ENCODE peak calls at places on chromosomes 13 and 19, in nine cellular contexts. F, E, Y, H, G, S, A, B and K are unnamed samples.

GRCh38 chr13:26929971-26930730 is 169.6 kb upstream of the GPR12 start:
- DNase-seq in S (peak), E (peak), Y (peak), H (peak), F (peak), G (peak), A (peak), B (peak), K (peak)

GRCh38 chr13:66036024-66036614 is 1194.0 kb downstream of the PCDH9 start:
- DNase-seq in H (peak), G (no peak), Y (no peak), E (no peak), S (no peak), A (peak), B (no peak), F (no peak), K (peak)

GRCh38 chr19:16338470-16339360 is 14.1 kb downstream of the KLF2 start:
- DNase-seq in B (peak), A (no peak), G (peak), S (peak), F (peak), H (peak), Y (no peak), E (peak), K (peak)

GRCh38 chr13:104592127-104592526 is 1525.9 kb upstream of the SLC10A2 start:
- DNase-seq in H (peak), G (peak), E (peak), A (no peak), F (no peak), B (no peak), Y (no peak), S (no peak), K (peak)

GRCh38 chr19:19120308-19121156 is 17.7 kb downstream of the TMEM161A start:
- DNase-seq in B (peak), E (peak), H (peak), F (no peak), G (no peak), A (no peak), Y (peak), S (no peak), K (no peak)

GRCh38 chr19:42330521-42330835 is 5.0 kb downstream of the MEGF8 start:
- DNase-seq in E (no peak), B (no peak), Y (no peak), H (no peak), A (no peak), F (no peak), S (no peak), G (no peak), K (no peak)

GRCh38 chr13:63044617-63045016 is 1629.0 kb upstream of the PCDH20 start:
- DNase-seq in F (no peak), B (no peak), Y (no peak), A (no peak), G (no peak), E (no peak), S (no peak), H (no peak), K (no peak)

GRCh38 chr19:29596080-29596479 is 10.0 kb upstream of the POP4 start:
- DNase-seq in Y (no peak), A (no peak), E (no peak), B (no peak), H (no peak), G (peak), S (no peak), F (no peak), K (no peak)

GRCh38 chr13:70723732-70724131 is 615.5 kb upstream of the KLHL1 start:
- DNase-seq in S (no peak), B (no peak), A (peak), H (peak), G (peak), E (peak), F (no peak), Y (no peak), K (no peak)

GRCh38 chr13:33194820-33195692 is 90.5 kb downstream of the STARD13 start:
- DNase-seq in B (no peak), G (peak), E (peak), A (peak), Y (no peak), S (no peak), H (peak), F (no peak), K (peak)

GRCh38 chr13:33318744-33319143 is 33.2 kb upstream of the STARD13 start:
- DNase-seq in S (no peak), E (no peak), H (no peak), G (no peak), B (no peak), Y (no peak), F (no peak), A (no peak), K (peak)

GRCh38 chr13:36163809-36164308 is 32.7 kb upstream of the DCLK1 start:
- DNase-seq in H (peak), B (no peak), F (no peak), Y (no peak), S (no peak), A (peak), G (peak), E (no peak), K (peak)

GRCh38 chr19:3748965-3749364 is 12.5 kb downstream of the APBA3 start:
- DNase-seq in G (no peak), F (no peak), A (no peak), Y (no peak), H (no peak), E (no peak), B (no peak), S (no peak), K (no peak)

GRCh38 chr19:42048992-42049391 is 21.0 kb downstream of the GRIK5 start:
- DNase-seq in E (peak), S (no peak), B (no peak), F (no peak), Y (no peak), H (no peak), A (no peak), G (peak), K (no peak)

GRCh38 chr19:6109947-6110346 is 353 bp downstream of the RFX2 start:
- DNase-seq in F (no peak), Y (no peak), H (no peak), A (no peak), E (no peak), G (no peak), S (peak), B (no peak), K (no peak)

GRCh38 chr13:114021464-114022308 is 47.8 kb upstream of the C13orf46 start:
- DNase-seq in Y (no peak), S (no peak), E (no peak), H (no peak), B (no peak), F (no peak), G (no peak), A (no peak), K (no peak)

GRCh38 chr19:31535691-31536460 is 186.6 kb upstream of the TSHZ3 start:
- DNase-seq in Y (peak), S (no peak), E (no peak), A (no peak), G (no peak), F (no peak), B (no peak), H (no peak), K (no peak)

GRCh38 chr13:28954810-28955209 is 134.7 kb downstream of the MTUS2 start:
- DNase-seq in F (no peak), G (no peak), B (no peak), A (no peak), S (no peak), E (no peak), Y (no peak), H (no peak), K (no peak)

GRCh38 chr19:5131031-5131865 is 162.3 kb downstream of the KDM4B start:
- DNase-seq in B (peak), S (no peak), F (peak), E (no peak), H (no peak), Y (no peak), A (no peak), G (no peak), K (no peak)

GRCh38 chr19:294819-295686 is 3.9 kb upstream of the PLPP2 start:
- DNase-seq in B (peak), H (peak), F (no peak), Y (peak), E (peak), G (no peak), S (peak), A (peak), K (no peak)

GRCh38 chr13:51632643-51633357 is 48.5 kb downstream of the WDFY2 start:
- DNase-seq in Y (peak), S (no peak), A (no peak), E (no peak), B (peak), H (no peak), F (no peak), G (no peak), K (no peak)

GRCh38 chr13:95535243-95535642 is 17.3 kb upstream of the CLDN10 start:
- DNase-seq in Y (no peak), B (no peak), E (peak), S (no peak), A (no peak), G (peak), H (peak), F (no peak), K (peak)

GRCh38 chr19:2312819-2313501 is 5.0 kb upstream of the LINGO3 start:
- DNase-seq in B (peak), F (no peak), E (no peak), G (no peak), Y (no peak), H (no peak), A (no peak), S (no peak), K (no peak)

GRCh38 chr19:10095948-10096614 is 6.4 kb downstream of the ANGPTL6 start:
- DNase-seq in S (peak), B (peak), G (peak), A (peak), F (peak), H (peak), Y (peak), E (peak), K (peak)